ENCODE peak calls at places on chromosomes 12 and 14, in eight cellular contexts. A is iPS-NIHi11; Q is lung microvascular endothelial cell; B is HTR-8/SVneo; D is stimulated activated CD4-positive, alpha-beta T cell treated with anti-CD3 and anti-CD28 coated beads, Interleukin-4, amount 100 ng/mL, for 4 hours; F is heart right ventricle; M is fibroblast of lung; T is WTC11. G is an unnamed sample.

GRCh38 chr14:76919431-76919810 is 93.2 kb downstream of the LRRC74A start:
- DNase-seq in A (no peak), Q (no peak), B (no peak), D (no peak), F (no peak), M (peak; percentile 46), T (no peak), G (no peak)

GRCh38 chr12:115983226-115983798 is 294.2 kb downstream of the MED13L start:
- DNase-seq in A (peak; percentile 37), Q (peak; percentile 42), B (no peak), D (no peak), F (no peak), M (no peak), T (peak; percentile 73), G (no peak)

GRCh38 chr12:10617868-10618267 is 4.5 kb upstream of the MAGOHB start:
- DNase-seq in A (no peak), Q (no peak), B (no peak), D (no peak), F (no peak), M (no peak), T (no peak), G (peak; percentile 2)

GRCh38 chr14:95518045-95518751 is 1.7 kb upstream of the SYNE3 start:
- DNase-seq in A (no peak), Q (peak; percentile 40), B (no peak), D (no peak), F (no peak), M (peak; percentile 70), T (no peak), G (peak; percentile 47)

GRCh38 chr14:99757331-99758070 is 35.7 kb upstream of the EML1 start:
- DNase-seq in A (no peak), Q (no peak), B (peak; percentile 43), D (no peak), F (no peak), M (peak; percentile 99), T (no peak), G (peak; percentile 89)

GRCh38 chr12:115421796-115422709 is 738.1 kb upstream of the TBX3 start:
- DNase-seq in A (no peak), Q (no peak), B (no peak), D (no peak), F (no peak), M (no peak), T (no peak), G (no peak)

GRCh38 chr12:18428416-18428815 is 167.1 kb downstream of the PIK3C2G start:
- DNase-seq in A (no peak), Q (no peak), B (peak; percentile 0), D (no peak), F (no peak), M (peak; percentile 26), T (no peak), G (no peak)

GRCh38 chr14:23537351-23538048 is 14.1 kb downstream of the ZFHX2 start:
- DNase-seq in A (peak; percentile 76), Q (no peak), B (no peak), D (no peak), F (no peak), M (no peak), T (peak; percentile 83), G (no peak)

GRCh38 chr14:104344815-104345214 is 206.4 kb downstream of the KIF26A start:
- DNase-seq in A (no peak), Q (no peak), B (no peak), D (no peak), F (no peak), M (no peak), T (no peak), G (no peak)

GRCh38 chr14:75147423-75148071 is 20.7 kb upstream of the NEK9 start:
- DNase-seq in A (peak; percentile 72), Q (peak; percentile 80), B (peak; percentile 56), D (no peak), F (peak; percentile 53), M (peak; percentile 92), T (peak; percentile 55), G (peak; percentile 98)

GRCh38 chr12:29376118-29376517 is 4.9 kb downstream of the ERGIC2 start:
- DNase-seq in A (no peak), Q (no peak), B (no peak), D (no peak), F (no peak), M (no peak), T (no peak), G (no peak)

GRCh38 chr12:66269757-66270383 is 32.4 kb upstream of the HELB start:
- DNase-seq in A (peak; percentile 71), Q (peak; percentile 51), B (peak; percentile 40), D (no peak), F (no peak), M (peak; percentile 54), T (no peak), G (peak; percentile 69)

GRCh38 chr14:55706893-55707292 is 126.9 kb downstream of the KTN1 start:
- DNase-seq in A (no peak), Q (no peak), B (no peak), D (no peak), F (no peak), M (no peak), T (no peak), G (no peak)

GRCh38 chr12:25052191-25053020 is 103.5 kb upstream of the BCAT1 start:
- DNase-seq in A (no peak), Q (no peak), B (no peak), D (peak; percentile 19), F (no peak), M (no peak), T (no peak), G (no peak)

GRCh38 chr12:115404761-115405470 is 720.9 kb upstream of the TBX3 start:
- DNase-seq in A (no peak), Q (no peak), B (peak; percentile 64), D (no peak), F (no peak), M (peak; percentile 94), T (no peak), G (peak; percentile 89)

GRCh38 chr12:89228466-89228865 is 123.8 kb downstream of the DUSP6 start:
- DNase-seq in A (no peak), Q (no peak), B (no peak), D (no peak), F (no peak), M (no peak), T (no peak), G (no peak)

GRCh38 chr12:16258963-16259362 is 18.5 kb downstream of the SLC15A5 start:
- DNase-seq in A (no peak), Q (no peak), B (no peak), D (no peak), F (no peak), M (no peak), T (no peak), G (no peak)

GRCh38 chr14:92516966-92517350 is 3.4 kb downstream of the RIN3 start:
- DNase-seq in A (no peak), Q (no peak), B (no peak), D (peak; percentile 71), F (no peak), M (no peak), T (no peak), G (no peak)

GRCh38 chr12:86627001-86627400 is 370.8 kb upstream of the MGAT4C start:
- DNase-seq in A (no peak), Q (no peak), B (no peak), D (no peak), F (no peak), M (no peak), T (no peak), G (no peak)

GRCh38 chr12:806116-806805 is 53.9 kb downstream of the WNK1 start:
- DNase-seq in A (no peak), Q (peak; percentile 48), B (no peak), D (no peak), F (no peak), M (peak; percentile 68), T (no peak), G (peak; percentile 29)

GRCh38 chr12:27109339-27110023 is 27.1 kb upstream of the C12orf71 start:
- DNase-seq in A (no peak), Q (no peak), B (no peak), D (no peak), F (no peak), M (peak; percentile 35), T (no peak), G (no peak)

GRCh38 chr14:94051115-94051514 is 25.0 kb downstream of the OTUB2 start:
- DNase-seq in A (no peak), Q (peak; percentile 29), B (no peak), D (no peak), F (no peak), M (peak; percentile 63), T (peak; percentile 50), G (peak; percentile 86)

GRCh38 chr12:43338848-43339526 is 213.0 kb downstream of the ADAMTS20 start:
- DNase-seq in A (peak; percentile 49), Q (peak; percentile 57), B (peak; percentile 29), D (no peak), F (no peak), M (peak; percentile 77), T (no peak), G (peak; percentile 64)

GRCh38 chr12:51744235-51744634 is 104.3 kb downstream of the FIGNL2 start:
- DNase-seq in A (no peak), Q (peak; percentile 13), B (no peak), D (no peak), F (no peak), M (peak; percentile 65), T (no peak), G (peak; percentile 47)

GRCh38 chr12:120529641-120530314 is 820 bp upstream of the COQ5 start:
- DNase-seq in A (peak; percentile 55), Q (peak; percentile 68), B (no peak), D (no peak), F (no peak), M (peak; percentile 57), T (no peak), G (peak; percentile 56)

GRCh38 chr12:48789858-48790326 is 1.0 kb upstream of the ADCY6 start:
- DNase-seq in A (no peak), Q (no peak), B (no peak), D (no peak), F (no peak), M (no peak), T (no peak), G (no peak)

GRCh38 chr12:110279976-110280783 is 867 bp upstream of the ATP2A2 start:
- DNase-seq in A (peak; percentile 61), Q (peak; percentile 36), B (peak; percentile 42), D (peak; percentile 64), F (peak; percentile 63), M (peak; percentile 52), T (peak; percentile 59), G (peak; percentile 75)

G was measured in astrocyte of the hippocampus.